ENCODE peak calls at places on chromosomes 7 and 10, in nine cellular contexts. L, X, N, M, S, P, G, Y and J are unnamed samples.

GRCh38 chr7:156903232-156903909 is 10.4 kb upstream of the LMBR1 start:
- DNase-seq in L (no peak), X (no peak), N (peak), M (no peak), S (peak), P (peak), G (peak), Y (no peak), J (no peak)

GRCh38 chr7:69911337-69911736 is 313.1 kb downstream of the AUTS2 start:
- DNase-seq in L (no peak), X (no peak), N (no peak), M (no peak), S (no peak), P (no peak), G (no peak), Y (no peak), J (no peak)

GRCh38 chr7:95365151-95365550 is 31.0 kb downstream of the PON3 start:
- DNase-seq in L (no peak), X (no peak), N (peak), M (no peak), S (no peak), P (peak), G (peak), Y (no peak), J (no peak)

GRCh38 chr7:114656471-114656870 is 241.9 kb downstream of the FOXP2 start:
- DNase-seq in L (no peak), X (no peak), N (no peak), M (no peak), S (no peak), P (no peak), G (no peak), Y (no peak), J (no peak)

GRCh38 chr10:23399701-23400144 is 39.2 kb upstream of the OTUD1 start:
- DNase-seq in L (no peak), X (no peak), N (peak), M (no peak), S (peak), P (peak), G (peak), Y (no peak), J (no peak)

GRCh38 chr7:50610521-50611277 is 45.5 kb upstream of the DDC start:
- DNase-seq in L (no peak), X (no peak), N (peak), M (no peak), S (no peak), P (peak), G (peak), Y (no peak), J (no peak)

GRCh38 chr10:100043796-100044195 is 34.0 kb upstream of the DNMBP start:
- DNase-seq in L (no peak), X (no peak), N (peak), M (no peak), S (peak), P (no peak), G (peak), Y (no peak), J (peak)

GRCh38 chr10:119207713-119208552 is 562 bp downstream of the GRK5 start:
- DNase-seq in L (peak), X (peak), N (peak), M (peak), S (peak), P (peak), G (peak), Y (peak), J (peak)

GRCh38 chr7:157859915-157860314 is 523.1 kb downstream of the DNAJB6 start:
- DNase-seq in L (no peak), X (no peak), N (no peak), M (no peak), S (no peak), P (no peak), G (no peak), Y (no peak), J (peak)

GRCh38 chr10:101780818-101781654 is 2.2 kb downstream of the NPM3 start:
- DNase-seq in L (peak), X (peak), N (peak), M (peak), S (peak), P (peak), G (peak), Y (peak), J (peak)

GRCh38 chr7:149459540-149460433 is 1.1 kb downstream of the ZNF777 start:
- DNase-seq in L (no peak), X (no peak), N (peak), M (no peak), S (no peak), P (peak), G (no peak), Y (peak), J (no peak)

GRCh38 chr7:69823151-69823744 is 225.0 kb downstream of the AUTS2 start:
- DNase-seq in L (no peak), X (no peak), N (no peak), M (no peak), S (no peak), P (no peak), G (no peak), Y (no peak), J (no peak)

GRCh38 chr7:129401968-129402860 is 32.0 kb upstream of the STRIP2 start:
- DNase-seq in L (no peak), X (no peak), N (no peak), M (no peak), S (no peak), P (peak), G (no peak), Y (peak), J (no peak)

GRCh38 chr10:60098676-60099601 is 192.6 kb upstream of the CCDC6 start:
- DNase-seq in L (peak), X (peak), N (no peak), M (no peak), S (no peak), P (peak), G (peak), Y (peak), J (no peak)

GRCh38 chr7:30771859-30772429 is 727 bp downstream of the MINDY4 start:
- DNase-seq in L (peak), X (peak), N (peak), M (no peak), S (no peak), P (no peak), G (no peak), Y (peak), J (no peak)

GRCh38 chr10:43869669-43870322 is 221.1 kb upstream of the ZNF32 start:
- DNase-seq in L (no peak), X (no peak), N (no peak), M (no peak), S (no peak), P (no peak), G (no peak), Y (no peak), J (no peak)

GRCh38 chr10:70693619-70694286 is 21.4 kb downstream of the ADAMTS14 start:
- DNase-seq in L (no peak), X (no peak), N (peak), M (no peak), S (peak), P (no peak), G (no peak), Y (peak), J (peak)

GRCh38 chr7:49893131-49893530 is 119.7 kb downstream of the VWC2 start:
- DNase-seq in L (no peak), X (no peak), N (no peak), M (no peak), S (no peak), P (no peak), G (no peak), Y (no peak), J (no peak)

GRCh38 chr10:110664483-110665420 is 20.6 kb downstream of the RBM20 start:
- DNase-seq in L (no peak), X (no peak), N (peak), M (peak), S (no peak), P (peak), G (peak), Y (peak), J (no peak)

GRCh38 chr7:1432411-1433082 is 26.7 kb downstream of the MICALL2 start:
- DNase-seq in L (peak), X (peak), N (peak), M (peak), S (peak), P (peak), G (peak), Y (peak), J (peak)

GRCh38 chr7:21902240-21902639 is 43.5 kb downstream of the CDCA7L start:
- DNase-seq in L (no peak), X (no peak), N (peak), M (no peak), S (no peak), P (peak), G (peak), Y (no peak), J (no peak)

GRCh38 chr10:99921948-99922347 is 87.8 kb downstream of the DNMBP start:
- DNase-seq in L (peak), X (no peak), N (no peak), M (no peak), S (no peak), P (peak), G (no peak), Y (no peak), J (no peak)

GRCh38 chr10:49605939-49606509 is 4.1 kb upstream of the SLC18A3 start:
- DNase-seq in L (no peak), X (no peak), N (no peak), M (no peak), S (no peak), P (no peak), G (no peak), Y (no peak), J (no peak)

GRCh38 chr10:80580811-80581468 is 43.2 kb downstream of the SH2D4B start:
- DNase-seq in L (peak), X (no peak), N (no peak), M (no peak), S (no peak), P (no peak), G (no peak), Y (no peak), J (no peak)

GRCh38 chr10:114879541-114880158 is 58.1 kb downstream of the FHIP2A start:
- DNase-seq in L (no peak), X (peak), N (peak), M (peak), S (peak), P (peak), G (no peak), Y (peak), J (no peak)

GRCh38 chr7:125355899-125356298 is 426.3 kb upstream of the POT1 start:
- DNase-seq in L (no peak), X (no peak), N (peak), M (no peak), S (no peak), P (no peak), G (peak), Y (no peak), J (no peak)

GRCh38 chr7:76383089-76383944 is 24.5 kb upstream of the YWHAG start:
- DNase-seq in L (no peak), X (peak), N (peak), M (no peak), S (no peak), P (no peak), G (no peak), Y (peak), J (no peak)

DNA sequence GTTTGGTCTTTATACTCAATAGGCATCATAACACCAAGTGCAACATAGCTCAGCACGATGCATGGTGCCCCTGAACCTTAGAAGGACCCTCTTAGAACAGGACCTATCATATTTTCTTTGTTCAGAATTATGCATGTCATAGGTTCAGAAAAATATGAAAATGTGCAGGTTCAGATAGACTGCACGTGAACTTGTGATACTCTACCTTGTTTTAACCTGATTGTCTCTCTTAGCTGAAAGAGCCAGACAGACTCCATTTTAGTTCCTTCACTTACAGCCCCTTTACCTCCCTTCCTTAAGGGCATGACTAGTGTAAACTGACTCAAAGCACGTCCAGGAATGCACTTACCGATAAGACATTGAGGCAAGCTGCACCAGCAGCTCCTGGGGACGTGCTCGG is 35.1 kb downstream of the MYOF start:
- DNase-seq in L (no peak), X (no peak), N (no peak), M (no peak), S (no peak), P (no peak), G (no peak), Y (no peak), J (no peak)
- H3K27ac ChIP-seq in L (no peak), X (no peak), N (peak), M (peak), S (no peak), P (peak), G (no peak), Y (no peak), J (no peak)

GRCh38 chr7:378551-379455 is 88.8 kb downstream of the FOXL3 start:
- DNase-seq in L (peak), X (peak), N (no peak), M (peak), S (no peak), P (no peak), G (no peak), Y (no peak), J (peak)
- H3K4me3 ChIP-seq in L (peak), X (no peak), N (no peak), M (peak), S (no peak), P (no peak), G (no peak), Y (no peak), J (no peak)

GRCh38 chr7:100614308-100614861 is 2.0 kb downstream of the MOSPD3 start:
- DNase-seq in L (no peak), X (no peak), N (no peak), M (no peak), S (no peak), P (no peak), G (no peak), Y (no peak), J (no peak)

GRCh38 chr7:100611983-100612729 is at the start of gene MOSPD3:
- DNase-seq in L (peak), X (peak), N (peak), M (peak), S (peak), P (peak), G (peak), Y (peak), J (peak)

GRCh38 chr7:100612730-100613446 is 548 bp downstream of the MOSPD3 start:
- DNase-seq in L (peak), X (peak), N (no peak), M (no peak), S (no peak), P (peak), G (no peak), Y (peak), J (no peak)

DNA sequence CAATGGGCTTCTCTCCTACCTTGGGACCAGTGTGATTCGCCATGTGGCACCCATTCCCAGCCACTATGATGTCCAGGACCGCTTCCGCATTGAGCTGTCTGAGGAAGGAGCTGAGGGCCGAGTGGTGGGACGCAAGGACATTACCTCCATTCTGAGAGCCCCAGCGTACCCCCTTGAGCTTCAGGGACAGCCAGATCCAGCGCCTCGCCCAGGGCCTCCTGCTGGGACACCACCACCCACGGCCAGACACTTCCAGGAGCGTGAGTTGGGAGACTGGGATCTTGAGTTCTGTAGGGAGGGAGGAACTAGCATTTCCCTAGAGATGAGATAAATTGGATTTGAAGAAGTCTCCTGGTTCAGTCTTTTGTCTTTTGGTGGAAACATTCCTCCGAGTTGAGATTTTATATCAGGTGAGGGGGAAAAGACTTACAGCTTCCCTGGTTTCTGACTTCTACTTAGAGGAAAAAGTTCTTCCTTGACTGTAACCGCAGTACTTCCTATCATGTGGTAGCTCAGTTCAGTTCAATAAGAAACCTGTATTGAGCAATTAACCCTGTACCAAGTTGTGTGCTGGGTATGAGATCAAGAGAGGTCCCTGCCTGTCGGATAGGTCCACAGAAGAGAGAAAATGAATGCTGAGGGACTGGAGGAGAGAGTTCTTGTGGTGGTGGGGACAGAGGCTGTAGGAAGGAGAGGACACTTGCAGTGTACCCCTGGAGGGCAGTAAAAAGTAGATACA is 1.3 kb downstream of the MOSPD3 start:
- DNase-seq in L (no peak), X (no peak), N (no peak), M (no peak), S (no peak), P (no peak), G (no peak), Y (no peak), J (no peak)
- H3K27ac ChIP-seq in L (no peak), X (no peak), N (no peak), M (no peak), S (no peak), P (no peak), G (no peak), Y (no peak), J (no peak)

GRCh38 chr10:3935141-3935540 is 150.1 kb upstream of the KLF6 start:
- DNase-seq in L (no peak), X (no peak), N (peak), M (no peak), S (peak), P (no peak), G (peak), Y (no peak), J (no peak)
- H3K4me3 ChIP-seq in L (no peak), X (no peak), N (peak), M (no peak), S (no peak), P (no peak), G (peak), Y (no peak), J (peak)

GRCh38 chr7:100899432-100899831 is 3.7 kb upstream of the ACHE start:
- DNase-seq in L (no peak), X (no peak), N (no peak), M (no peak), S (no peak), P (no peak), G (no peak), Y (no peak), J (no peak)
- H3K27ac ChIP-seq in L (no peak), X (no peak), N (no peak), M (no peak), S (no peak), P (no peak), G (no peak), Y (no peak), J (no peak)

GRCh38 chr7:122549578-122549977 is 149.3 kb downstream of the RNF133 start:
- DNase-seq in L (no peak), X (no peak), N (no peak), M (no peak), S (no peak), P (no peak), G (no peak), Y (no peak), J (no peak)

GRCh38 chr7:122546496-122546895 is 152.4 kb downstream of the RNF133 start:
- DNase-seq in L (no peak), X (no peak), N (no peak), M (no peak), S (no peak), P (no peak), G (peak), Y (no peak), J (peak)

GRCh38 chr7:122543891-122544290 is 155.0 kb downstream of the RNF133 start:
- DNase-seq in L (no peak), X (no peak), N (no peak), M (no peak), S (no peak), P (no peak), G (no peak), Y (no peak), J (no peak)

GRCh38 chr7:122544463-122544862 is 154.5 kb downstream of the RNF133 start:
- DNase-seq in L (peak), X (no peak), N (no peak), M (peak), S (peak), P (no peak), G (no peak), Y (no peak), J (no peak)
- H3K4me3 ChIP-seq in L (no peak), X (no peak), N (no peak), M (no peak), S (no peak), P (no peak), G (no peak), Y (no peak), J (no peak)

GRCh38 chr10:6739530-6740174 is 159.6 kb upstream of the PRKCQ start:
- DNase-seq in L (no peak), X (no peak), N (no peak), M (no peak), S (no peak), P (no peak), G (no peak), Y (no peak), J (no peak)
- H3K27ac ChIP-seq in L (no peak), X (no peak), N (no peak), M (no peak), S (no peak), P (no peak), G (no peak), Y (no peak), J (no peak)

GRCh38 chr7:43110790-43111362 is 1.6 kb upstream of the HECW1 start:
- DNase-seq in L (no peak), X (no peak), N (no peak), M (no peak), S (no peak), P (no peak), G (no peak), Y (no peak), J (no peak)
- H3K4me3 ChIP-seq in L (no peak), X (no peak), N (no peak), M (no peak), S (no peak), P (no peak), G (no peak), Y (no peak), J (no peak)